ENCODE peak calls at places on chromosomes 12 and 14, in four cellular contexts. X is tibial artery, L is upper lobe of right lung, R is mesenchymal stem cell. N is an unnamed sample. For H3K36me3 and H3K4me1, the result is how much of the 10 kb centered on the place peaks cover.

GRCh38 chr12:15728118-15728598 is 61.0 kb downstream of the EPS8 start:
- DNase-seq in X (no peak), L (no peak), R (peak), N (no peak)

GRCh38 chr12:76784600-76785051 is 20.7 kb downstream of the ZDHHC17 start:
- DNase-seq in X (no peak), L (no peak), R (no peak), N (no peak)

GRCh38 chr12:53276511-53276910 is 8.4 kb downstream of the ESPL1 start:
- DNase-seq in X (no peak), L (no peak), R (no peak), N (no peak)

GRCh38 chr12:46388427-46388992 is 15.9 kb upstream of the SLC38A2 start:
- DNase-seq in X (no peak), L (no peak), R (no peak), N (no peak)

GRCh38 chr12:922297-922696 is 27.2 kb downstream of the RAD52 start:
- DNase-seq in X (no peak), L (no peak), R (no peak), N (no peak)

GRCh38 chr12:122834229-122834920 is 882 bp upstream of the HIP1R start:
- DNase-seq in X (no peak), L (no peak), R (peak), N (no peak)

GRCh38 chr14:68254669-68255527 is 435.3 kb downstream of the RAD51B start:
- DNase-seq in X (no peak), L (no peak), R (no peak), N (no peak)

GRCh38 chr14:58625438-58625837 is 12.3 kb upstream of the DACT1 start:
- DNase-seq in X (no peak), L (no peak), R (no peak), N (no peak)

GRCh38 chr12:46517579-46517962 is 145.0 kb upstream of the SLC38A2 start:
- DNase-seq in X (no peak), L (no peak), R (no peak), N (no peak)

GRCh38 chr14:74549588-74549987 is 56.0 kb downstream of the ISCA2 start:
- DNase-seq in X (no peak), L (no peak), R (no peak), N (no peak)

GRCh38 chr12:91098942-91099341 is 12.4 kb downstream of the LUM start:
- DNase-seq in X (peak), L (no peak), R (peak), N (no peak)

GRCh38 chr12:121023799-121024198 is 7.5 kb upstream of the C12orf43 start:
- DNase-seq in X (no peak), L (peak), R (no peak), N (no peak)

GRCh38 chr14:49982522-49982951 is 89.7 kb downstream of the ARF6 start:
- DNase-seq in X (no peak), L (no peak), R (peak), N (peak)

GRCh38 chr14:92615451-92615850 is 101.9 kb downstream of the RIN3 start:
- DNase-seq in X (no peak), L (no peak), R (no peak), N (no peak)

GRCh38 chr14:64899958-64900357 is 14.3 kb upstream of the CHURC1 start:
- DNase-seq in X (no peak), L (no peak), R (peak), N (no peak)

GRCh38 chr12:108587826-108588225 is 10.1 kb downstream of the TMEM119 start:
- DNase-seq in X (no peak), L (peak), R (no peak), N (no peak)

GRCh38 chr12:96425321-96425720 is 25.1 kb upstream of the CDK17 start:
- DNase-seq in X (no peak), L (no peak), R (peak), N (no peak)

GRCh38 chr12:127245437-127245836 is 1021.5 kb upstream of the TMEM132C start:
- DNase-seq in X (no peak), L (no peak), R (no peak), N (no peak)

GRCh38 chr14:88533203-88533602 is 21.6 kb downstream of the PTPN21 start:
- DNase-seq in X (no peak), L (no peak), R (peak), N (no peak)

GRCh38 chr12:6871052-6871957 is 1.8 kb downstream of the SPSB2 start:
- DNase-seq in X (no peak), L (peak), R (peak), N (no peak)

GRCh38 chr12:121582583-121583333 is 1.9 kb upstream of the KDM2B start:
- DNase-seq in X (no peak), L (no peak), R (no peak), N (no peak)

GRCh38 chr14:69876848-69877306 is 2.3 kb upstream of the SMOC1 start:
- DNase-seq in X (no peak), L (no peak), R (no peak), N (no peak)

GRCh38 chr12:124372831-124373230 is 77.9 kb downstream of the RFLNA start:
- DNase-seq in X (no peak), L (no peak), R (no peak), N (no peak)

GRCh38 chr12:59039005-59039404 is 118.7 kb upstream of the LRIG3 start:
- DNase-seq in X (no peak), L (no peak), R (no peak), N (no peak)

GRCh38 chr14:32183151-32184048 is 18.4 kb upstream of the RNU6-7 start:
- DNase-seq in X (no peak), L (no peak), R (peak), N (no peak)

GRCh38 chr12:6752181-6752930 is 585 bp downstream of the MLF2 start:
- DNase-seq in X (peak), L (no peak), R (peak), N (no peak)

GRCh38 chr12:60106207-60106606 is 510.4 kb downstream of the SLC16A7 start:
- DNase-seq in X (no peak), L (no peak), R (peak), N (no peak)

GRCh38 chr14:50001146-50001998 is 108.5 kb downstream of the ARF6 start:
- DNase-seq in X (peak), L (peak), R (peak), N (peak)

GRCh38 chr14:58944226-58944769 is 244.2 kb upstream of the DAAM1 start:
- DNase-seq in X (no peak), L (no peak), R (no peak), N (no peak)

GRCh38 chr14:31128601-31129526 is 78.7 kb downstream of the HECTD1 start:
- DNase-seq in X (no peak), L (no peak), R (no peak), N (no peak)

GRCh38 chr14:77157716-77158115 is 16.1 kb upstream of the ZDHHC22 start:
- DNase-seq in X (no peak), L (no peak), R (no peak), N (no peak)
- H3K27ac ChIP-seq in X (no peak), L (no peak), R (no peak), N (no peak)

GRCh38 chr12:103793512-103794045 is 47.5 kb downstream of the NT5DC3 start:
- DNase-seq in X (no peak), L (no peak), R (no peak), N (no peak)

GRCh38 chr12:103791350-103791920 is 49.6 kb downstream of the NT5DC3 start:
- DNase-seq in X (no peak), L (no peak), R (no peak), N (no peak)

GRCh38 chr12:103798586-103798985 is 42.4 kb downstream of the NT5DC3 start:
- DNase-seq in X (no peak), L (no peak), R (no peak), N (no peak)

GRCh38 chr12:103794814-103795213 is 46.2 kb downstream of the NT5DC3 start:
- DNase-seq in X (no peak), L (no peak), R (no peak), N (no peak)

GRCh38 chr12:103793046-103793445 is 48.0 kb downstream of the NT5DC3 start:
- DNase-seq in X (no peak), L (no peak), R (no peak), N (no peak)
- H3K36me3 ChIP-seq in X (half or more), L (under half), R (half or more), N (half or more)

DNA sequence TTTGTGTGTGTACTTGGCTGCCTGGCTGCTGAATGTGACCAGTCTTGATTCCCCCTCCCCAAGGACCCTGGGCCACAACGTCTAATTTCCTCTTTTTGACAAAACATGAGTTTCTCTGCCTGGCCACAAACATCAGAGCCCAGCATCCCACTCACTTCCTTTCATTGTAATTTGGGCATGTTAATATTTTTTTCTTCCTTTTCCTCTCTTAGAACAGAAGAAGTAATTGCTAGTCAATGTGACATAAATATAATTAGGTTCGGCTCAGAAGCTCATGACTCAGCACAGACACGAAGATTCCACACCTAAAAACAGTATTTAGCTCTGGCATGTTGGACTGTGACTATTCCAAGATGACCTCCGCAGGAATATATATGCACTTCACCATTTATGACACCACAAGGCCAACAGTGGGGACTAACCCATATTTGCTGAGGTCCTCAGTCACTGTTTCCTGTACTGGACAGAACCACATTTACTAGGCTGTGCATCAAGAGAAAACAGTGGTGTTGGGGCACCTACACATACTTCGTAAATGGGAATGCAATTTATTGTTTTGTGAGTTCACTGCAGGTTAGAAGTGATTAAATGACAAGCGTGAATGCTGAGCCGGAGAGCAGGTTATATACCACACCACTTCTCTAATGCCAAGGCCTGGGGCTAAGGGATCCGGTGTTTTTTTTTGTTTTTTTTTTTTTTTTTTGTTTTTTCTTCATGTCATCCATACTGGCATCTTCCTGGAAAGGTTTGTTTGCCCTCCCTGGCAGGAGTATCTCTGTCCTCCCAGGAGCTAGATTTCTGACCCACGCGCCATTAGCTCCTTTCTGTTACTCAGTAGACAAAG is 4.2 kb downstream of the GSG1 start:
- DNase-seq in X (peak), L (no peak), R (peak), N (no peak)
- H3K4me1 ChIP-seq in X (under half), L (half or more), R (under half), N (under half)

DNA sequence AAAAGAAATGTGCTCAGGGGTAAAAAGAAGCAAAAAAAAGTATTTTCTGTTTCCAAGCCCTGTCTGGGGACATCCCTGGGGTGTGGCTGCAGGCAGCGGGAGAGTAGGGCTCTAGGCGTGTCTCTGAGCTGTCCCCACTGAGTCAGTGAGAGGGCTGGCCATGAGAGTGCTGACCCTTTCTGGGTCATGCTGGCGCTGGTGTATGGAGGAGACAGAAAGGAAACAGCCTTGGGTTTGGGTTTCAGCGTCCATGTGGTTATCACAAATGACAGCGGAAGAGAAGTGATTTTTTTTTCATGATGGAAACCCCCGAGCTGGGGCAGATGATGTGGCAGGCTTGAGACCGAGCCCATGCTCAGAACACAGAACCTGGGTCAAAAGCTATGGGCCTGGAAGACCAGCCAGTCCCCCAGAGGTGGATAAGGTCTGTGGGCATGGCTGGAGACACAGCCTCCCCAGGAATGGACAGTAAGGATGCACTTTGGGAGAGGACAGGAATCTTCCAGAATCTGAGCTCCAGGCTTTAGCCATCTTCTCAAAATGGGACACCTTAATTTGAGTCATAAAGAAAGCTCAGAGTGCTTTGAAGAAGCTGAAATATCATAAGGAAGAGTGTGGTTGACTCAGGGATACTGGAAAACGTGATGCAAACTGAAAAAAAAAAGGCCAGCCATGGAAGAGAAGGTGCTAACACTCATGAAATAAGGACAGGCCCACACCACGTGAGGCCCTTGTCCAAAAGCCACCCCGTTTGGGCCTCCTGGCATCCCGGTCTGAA is 36.2 kb downstream of the SYNE3 start:
- DNase-seq in X (peak), L (no peak), R (peak), N (peak)
- H3K27ac ChIP-seq in X (peak), L (no peak), R (no peak), N (peak)

DNA sequence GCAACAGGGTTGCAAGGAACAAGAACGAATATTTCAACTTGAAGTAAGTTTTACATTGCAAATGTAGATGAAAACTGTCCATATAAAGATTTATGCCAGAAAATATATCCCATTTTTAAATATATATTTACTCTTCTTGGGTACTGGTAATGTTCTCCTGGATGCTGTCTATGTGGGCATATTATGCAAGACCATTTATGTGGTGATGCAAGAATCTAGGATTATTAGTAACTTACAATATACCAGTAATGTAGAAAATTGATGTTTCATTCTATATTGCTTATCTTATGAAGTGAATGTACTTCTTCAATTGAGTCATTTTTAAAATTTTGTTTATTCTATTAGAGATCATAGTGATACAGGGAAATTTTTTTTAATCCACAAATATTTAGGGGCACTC is 25.1 kb downstream of the FGFR1OP2 start:
- DNase-seq in X (no peak), L (no peak), R (no peak), N (no peak)
- H3K36me3 ChIP-seq in X (under half), L (half or more), R (half or more), N (under half)

GRCh38 chr14:51547260-51547659 is 104.5 kb upstream of the FRMD6 start:
- DNase-seq in X (peak), L (no peak), R (peak), N (peak)
- H3K4me1 ChIP-seq in X (under half), L (under half), R (under half), N (under half)